ENCODE peak calls at places on chromosomes 4 and X, in ten cellular contexts. T is left lung; R is neural progenitor cell; Y is thoracic aorta; S is nephron progenitor cell; H is kidney epithelial cell; Z is activated CD8-positive, alpha-beta T cell treated with anti-CD3 and anti-CD28 coated beads for 36 hours; O is foreskin fibroblast; B is left ventricle myocardium inferior; N is astrocyte of the cerebellum. V is an unnamed sample.

GRCh38 chrX:19156223-19156622 is 34.0 kb upstream of the ADGRG2 start:
- DNase-seq in N (no peak), T (no peak), O (peak), R (peak), B (no peak), S (no peak), Y (no peak), Z (no peak), H (no peak), V (no peak)

GRCh38 chr4:73257242-73257994 is 1.2 kb downstream of the ANKRD17 start:
- DNase-seq in S (peak), Y (peak), R (peak), T (peak), O (peak), H (peak), B (peak), N (peak), Z (peak), V (peak)

GRCh38 chr4:138540056-138540800 is 298.1 kb upstream of the SLC7A11 start:
- DNase-seq in O (peak), B (no peak), Y (no peak), R (no peak), Z (no peak), S (no peak), T (no peak), N (no peak), H (no peak), V (no peak)

GRCh38 chrX:129717902-129718301 is 20.9 kb upstream of the XPNPEP2 start:
- DNase-seq in B (no peak), O (peak), N (no peak), S (no peak), Y (peak), H (no peak), R (no peak), Z (no peak), T (no peak), V (no peak)

GRCh38 chr4:184819786-184820185 is 6.0 kb downstream of the ACSL1 start:
- DNase-seq in R (no peak), Z (no peak), B (no peak), O (no peak), H (no peak), S (no peak), N (no peak), T (no peak), Y (no peak), V (no peak)

GRCh38 chrX:24767557-24767956 is 73.8 kb downstream of the POLA1 start:
- DNase-seq in O (no peak), S (no peak), R (no peak), B (no peak), T (no peak), Z (no peak), N (no peak), Y (no peak), H (no peak), V (no peak)

GRCh38 chr4:85825937-85826678 is 351.2 kb downstream of the ARHGAP24 start:
- DNase-seq in O (peak), S (peak), N (peak), H (peak), T (peak), R (peak), Z (no peak), Y (no peak), B (no peak), V (no peak)

GRCh38 chrX:38891641-38892413 is 90.6 kb downstream of the MID1IP1 start:
- DNase-seq in Z (peak), N (no peak), O (peak), Y (no peak), B (no peak), T (no peak), H (no peak), R (no peak), S (no peak), V (no peak)

GRCh38 chr4:126604273-126604867 is 1028.4 kb upstream of the INTU start:
- DNase-seq in N (peak), T (no peak), H (no peak), R (peak), Y (no peak), Z (no peak), B (no peak), O (peak), S (peak), V (no peak)

GRCh38 chr4:142314686-142315085 is 531.4 kb downstream of the INPP4B start:
- DNase-seq in R (no peak), B (no peak), Y (no peak), T (no peak), H (no peak), Z (no peak), O (no peak), N (no peak), S (no peak), V (no peak)

GRCh38 chr4:138775890-138776289 is 239.7 kb upstream of the NOCT start:
- DNase-seq in T (no peak), Z (no peak), S (no peak), B (no peak), Y (no peak), N (no peak), O (no peak), R (peak), H (no peak), V (no peak)

GRCh38 chr4:17664755-17665154 is 50.3 kb downstream of the MED28 start:
- DNase-seq in R (no peak), S (no peak), B (no peak), N (no peak), Z (peak), O (no peak), Y (no peak), T (no peak), H (no peak), V (no peak)

GRCh38 chr4:146957252-146957651 is 11.6 kb upstream of the TTC29 start:
- DNase-seq in N (peak), H (peak), T (no peak), Y (no peak), R (no peak), S (no peak), Z (no peak), B (no peak), O (peak), V (no peak)

GRCh38 chrX:15204130-15204751 is 65.6 kb downstream of the ASB9 start:
- DNase-seq in H (no peak), S (no peak), O (no peak), N (no peak), T (no peak), Y (no peak), B (no peak), R (no peak), Z (no peak), V (no peak)

GRCh38 chr4:42460043-42460442 is 62.8 kb downstream of the SHISA3 start:
- DNase-seq in R (no peak), S (no peak), Z (no peak), N (no peak), T (no peak), Y (no peak), B (no peak), H (no peak), O (no peak), V (no peak)

GRCh38 chrX:11758400-11759171 is 549 bp downstream of the MSL3 start:
- DNase-seq in S (peak), T (peak), R (peak), H (peak), Y (peak), N (peak), O (peak), Z (peak), B (peak), V (peak)

GRCh38 chr4:82044141-82044993 is 329.4 kb downstream of the HNRNPD start:
- DNase-seq in R (peak), N (no peak), S (peak), H (peak), B (peak), T (peak), Y (no peak), O (peak), Z (peak), V (no peak)

GRCh38 chrX:131187234-131187633 is 101.9 kb downstream of the IGSF1 start:
- DNase-seq in N (no peak), O (no peak), B (no peak), Y (no peak), S (no peak), H (no peak), T (no peak), R (peak), Z (no peak), V (no peak)

GRCh38 chrX:6041630-6042029 is 187.0 kb downstream of the NLGN4X start:
- DNase-seq in O (no peak), R (no peak), H (no peak), N (peak), Y (no peak), T (no peak), Z (no peak), B (no peak), S (no peak), V (no peak)

GRCh38 chrX:25084446-25084845 is 68.7 kb upstream of the ARX start:
- DNase-seq in N (no peak), Y (no peak), S (no peak), B (no peak), Z (no peak), R (no peak), O (no peak), H (no peak), T (no peak), V (no peak)

GRCh38 chr4:153468587-153468986 is 2.4 kb downstream of the TMEM131L start:
- DNase-seq in B (no peak), S (no peak), R (no peak), O (no peak), Z (peak), N (no peak), H (no peak), Y (no peak), T (no peak), V (no peak)

GRCh38 chr4:181661090-181661489 is 582.1 kb upstream of the TENM3 start:
- DNase-seq in O (no peak), Z (no peak), N (peak), B (no peak), H (no peak), S (no peak), R (no peak), Y (no peak), T (no peak), V (no peak)

GRCh38 chr4:8271821-8272220 is 2.3 kb downstream of the HTRA3 start:
- DNase-seq in R (no peak), H (no peak), B (no peak), Y (no peak), O (no peak), S (no peak), N (no peak), T (no peak), Z (no peak), V (no peak)

GRCh38 chr4:86033171-86033570 is 326.7 kb downstream of the MAPK10 start:
- DNase-seq in B (peak), Z (no peak), N (peak), Y (peak), R (no peak), H (no peak), T (peak), S (no peak), O (peak), V (no peak)

GRCh38 chr4:149166365-149166764 is 649.3 kb downstream of the IQCM start:
- DNase-seq in H (no peak), O (no peak), B (no peak), Y (no peak), Z (no peak), N (no peak), S (no peak), T (no peak), R (no peak), V (no peak)

GRCh38 chr4:4851906-4852305 is 7.6 kb upstream of the MSX1 start:
- DNase-seq in Z (no peak), S (no peak), Y (no peak), T (peak), N (no peak), O (no peak), H (no peak), R (no peak), B (no peak), V (no peak)

GRCh38 chrX:38817004-38817703 is 15.9 kb downstream of the MID1IP1 start:
- DNase-seq in O (no peak), T (peak), S (peak), H (no peak), Z (no peak), Y (no peak), R (no peak), N (no peak), B (peak), V (no peak)

GRCh38 chr4:42574873-42575272 is 82.0 kb downstream of the ATP8A1 start:
- DNase-seq in N (no peak), O (no peak), Y (no peak), R (no peak), T (no peak), H (no peak), S (no peak), Z (no peak), B (no peak), V (no peak)

GRCh38 chrX:73964607-73965006 is 339.4 kb upstream of the ZCCHC13 start:
- DNase-seq in H (peak), Z (no peak), R (peak), T (no peak), N (no peak), B (no peak), O (no peak), Y (no peak), S (no peak), V (no peak)

GRCh38 chr4:185709802-185710486 is 102.0 kb downstream of the SORBS2 start:
- DNase-seq in S (no peak), Z (no peak), H (no peak), O (peak), N (no peak), Y (no peak), B (no peak), R (no peak), T (no peak), V (no peak)

GRCh38 chr4:100061835-100062234 is 111.8 kb upstream of the H2AZ1 start:
- DNase-seq in O (no peak), H (no peak), Z (no peak), S (no peak), Y (no peak), T (no peak), R (no peak), N (no peak), B (no peak), V (no peak)

GRCh38 chr4:148539387-148539786 is 97.2 kb upstream of the NR3C2 start:
- DNase-seq in N (no peak), B (no peak), H (no peak), Z (no peak), O (no peak), T (peak), R (no peak), S (no peak), Y (no peak), V (no peak)

GRCh38 chrX:48852857-48853256 is 17.4 kb upstream of the PCSK1N start:
- DNase-seq in B (no peak), Y (no peak), O (no peak), H (no peak), N (no peak), S (no peak), T (no peak), R (no peak), Z (no peak), V (no peak)

GRCh38 chrX:48854898-48855297 is 19.5 kb upstream of the PCSK1N start:
- DNase-seq in O (no peak), Y (no peak), S (no peak), T (no peak), B (no peak), N (no peak), Z (peak), R (peak), H (no peak), V (no peak)
- TF ChIP-seq CTCF in O (peak), Y (no peak), S (no peak), T (no peak), B (no peak), N (peak), Z (no peak), R (peak), H (peak), V (peak)

GRCh38 chrX:135713795-135714194 is 356 bp downstream of the CT45A1 start:
- DNase-seq in R (no peak), Z (no peak), H (no peak), S (no peak), N (no peak), Y (no peak), T (no peak), B (no peak), O (no peak), V (no peak)

GRCh38 chrX:135707880-135708279 is 5.6 kb upstream of the CT45A1 start:
- DNase-seq in O (no peak), Y (no peak), R (peak), H (no peak), N (no peak), S (peak), Z (peak), B (no peak), T (no peak), V (no peak)
- TF ChIP-seq CTCF in O (peak), Y (no peak), R (peak), H (peak), N (peak), S (no peak), Z (peak), B (peak), T (no peak), V (peak)

GRCh38 chr4:145795535-145795934 is 115.6 kb downstream of the C4orf51 start:
- DNase-seq in N (no peak), Z (no peak), T (no peak), H (no peak), R (no peak), O (no peak), B (no peak), S (no peak), Y (no peak), V (no peak)
- TF ChIP-seq CTCF in N (no peak), Z (no peak), T (no peak), H (no peak), R (no peak), O (no peak), B (no peak), S (no peak), Y (no peak), V (no peak)

GRCh38 chr4:108018884-108019187 is 29.1 kb downstream of the HADH start:
- DNase-seq in O (no peak), Y (no peak), S (no peak), B (no peak), T (no peak), H (no peak), N (no peak), Z (no peak), R (no peak), V (no peak)
- TF ChIP-seq CTCF in O (no peak), Y (no peak), S (no peak), B (no peak), T (no peak), H (no peak), N (no peak), Z (no peak), R (no peak), V (no peak)

GRCh38 chr4:89837385-89837995 is 529 bp upstream of the SNCA start:
- DNase-seq in R (peak), S (peak), Y (no peak), T (no peak), N (no peak), H (no peak), O (peak), B (no peak), Z (peak), V (no peak)
- TF ChIP-seq CTCF in R (peak), S (peak), Y (no peak), T (no peak), N (no peak), H (peak), O (no peak), B (no peak), Z (peak), V (no peak)

GRCh38 chr4:26573389-26573794 is 10.5 kb upstream of the TBC1D19 start:
- DNase-seq in H (peak), R (no peak), N (peak), B (no peak), Z (no peak), T (no peak), Y (no peak), S (no peak), O (no peak), V (no peak)
- TF ChIP-seq CTCF in H (no peak), R (no peak), N (no peak), B (no peak), Z (no peak), T (no peak), Y (no peak), S (no peak), O (no peak), V (no peak)

V was measured in osteocyte.